ENCODE peak calls at places on chromosomes 13 and 19, in ten cellular contexts. R, P, M, F, A, T, Y, N, H and O are unnamed samples.

GRCh38 chr13:111577956-111578595 is 257.6 kb downstream of the TEX29 start:
- DNase-seq in R (no peak), P (no peak), M (no peak), F (no peak), A (no peak), T (no peak), Y (no peak), N (no peak), H (no peak), O (no peak)

GRCh38 chr19:43534811-43535761 is 2.1 kb downstream of the ZNF575 start:
- DNase-seq in R (no peak), P (peak), M (no peak), F (peak), A (peak), T (peak), Y (peak), N (peak), H (peak), O (peak)

GRCh38 chr13:96020155-96020575 is 33.0 kb downstream of the UGGT2 start:
- DNase-seq in R (no peak), P (no peak), M (peak), F (no peak), A (peak), T (no peak), Y (no peak), N (no peak), H (peak), O (peak)

GRCh38 chr19:32397736-32398135 is 7.8 kb upstream of the DPY19L3 start:
- DNase-seq in R (no peak), P (no peak), M (peak), F (no peak), A (peak), T (no peak), Y (no peak), N (no peak), H (peak), O (peak)

GRCh38 chr13:109402976-109403375 is 383.4 kb downstream of the IRS2 start:
- DNase-seq in R (no peak), P (no peak), M (no peak), F (no peak), A (no peak), T (no peak), Y (no peak), N (no peak), H (no peak), O (no peak)

GRCh38 chr13:33281951-33282595 is 3.5 kb downstream of the STARD13 start:
- DNase-seq in R (no peak), P (no peak), M (no peak), F (no peak), A (peak), T (no peak), Y (no peak), N (no peak), H (peak), O (no peak)

GRCh38 chr19:46380690-46381089 is 32.7 kb downstream of the CCDC8 start:
- DNase-seq in R (no peak), P (no peak), M (no peak), F (no peak), A (no peak), T (no peak), Y (no peak), N (no peak), H (no peak), O (no peak)

GRCh38 chr19:53140351-53140750 is 7.6 kb upstream of the ZNF415 start:
- DNase-seq in R (no peak), P (no peak), M (no peak), F (no peak), A (no peak), T (no peak), Y (no peak), N (no peak), H (no peak), O (no peak)

GRCh38 chr19:913080-913748 is at the start of gene R3HDM4:
- DNase-seq in R (peak), P (peak), M (no peak), F (peak), A (peak), T (peak), Y (peak), N (peak), H (peak), O (peak)

GRCh38 chr19:38564981-38565685 is 52.6 kb downstream of the MAP4K1 start:
- DNase-seq in R (no peak), P (no peak), M (no peak), F (no peak), A (peak), T (no peak), Y (peak), N (no peak), H (no peak), O (no peak)

GRCh38 chr13:103004790-103005307 is 61.4 kb downstream of the SLC10A2 start:
- DNase-seq in R (no peak), P (no peak), M (no peak), F (no peak), A (no peak), T (no peak), Y (no peak), N (no peak), H (no peak), O (no peak)

GRCh38 chr19:46202872-46203860 is 26.4 kb upstream of the IGFL1 start:
- DNase-seq in R (no peak), P (no peak), M (no peak), F (no peak), A (no peak), T (no peak), Y (no peak), N (no peak), H (no peak), O (no peak)

GRCh38 chr13:30880756-30881155 is 25.3 kb upstream of the MEDAG start:
- DNase-seq in R (no peak), P (no peak), M (peak), F (no peak), A (peak), T (no peak), Y (no peak), N (no peak), H (peak), O (peak)

GRCh38 chr19:50050406-50051223 is 24.8 kb downstream of the ZNF473 start:
- DNase-seq in R (peak), P (peak), M (peak), F (peak), A (peak), T (peak), Y (peak), N (no peak), H (peak), O (peak)

GRCh38 chr13:31476266-31476665 is 263.1 kb upstream of the RXFP2 start:
- DNase-seq in R (no peak), P (no peak), M (peak), F (no peak), A (peak), T (no peak), Y (no peak), N (no peak), H (peak), O (peak)

GRCh38 chr19:38557205-38557799 is 60.5 kb downstream of the MAP4K1 start:
- DNase-seq in R (no peak), P (no peak), M (no peak), F (no peak), A (no peak), T (no peak), Y (no peak), N (no peak), H (no peak), O (no peak)

GRCh38 chr19:15812059-15812722 is 3.3 kb downstream of the OR10H1 start:
- DNase-seq in R (peak), P (no peak), M (no peak), F (no peak), A (no peak), T (no peak), Y (no peak), N (no peak), H (no peak), O (no peak)

GRCh38 chr13:112588490-112589297 is 741 bp upstream of the TUBGCP3 start:
- DNase-seq in R (no peak), P (peak), M (no peak), F (no peak), A (no peak), T (no peak), Y (no peak), N (no peak), H (no peak), O (no peak)

GRCh38 chr13:97140611-97141010 is 81.5 kb upstream of the MBNL2 start:
- DNase-seq in R (no peak), P (no peak), M (no peak), F (no peak), A (no peak), T (no peak), Y (no peak), N (no peak), H (peak), O (peak)

GRCh38 chr19:30662211-30662861 is 290.2 kb downstream of the ZNF536 start:
- DNase-seq in R (no peak), P (peak), M (no peak), F (no peak), A (peak), T (no peak), Y (no peak), N (no peak), H (peak), O (no peak)

GRCh38 chr13:38947049-38947448 is 43.6 kb downstream of the STOML3 start:
- DNase-seq in R (no peak), P (no peak), M (no peak), F (no peak), A (no peak), T (no peak), Y (no peak), N (no peak), H (no peak), O (no peak)

GRCh38 chr19:55303477-55303876 is 19.7 kb downstream of the BRSK1 start:
- DNase-seq in R (no peak), P (no peak), M (no peak), F (no peak), A (no peak), T (no peak), Y (no peak), N (no peak), H (no peak), O (no peak)

GRCh38 chr13:94160875-94161274 is 318.6 kb downstream of the DCT start:
- DNase-seq in R (no peak), P (no peak), M (no peak), F (no peak), A (no peak), T (no peak), Y (no peak), N (no peak), H (no peak), O (no peak)

GRCh38 chr13:75645141-75645540 is 9.0 kb downstream of the LMO7 start:
- DNase-seq in R (no peak), P (no peak), M (no peak), F (no peak), A (no peak), T (no peak), Y (no peak), N (no peak), H (no peak), O (no peak)

GRCh38 chr13:101415358-101416174 is 742 bp downstream of the NALCN start:
- DNase-seq in R (no peak), P (peak), M (no peak), F (no peak), A (no peak), T (no peak), Y (no peak), N (peak), H (no peak), O (no peak)

GRCh38 chr19:35973487-35973886 is 21.5 kb upstream of the SDHAF1 start:
- DNase-seq in R (no peak), P (no peak), M (no peak), F (no peak), A (no peak), T (no peak), Y (no peak), N (no peak), H (no peak), O (no peak)

GRCh38 chr13:92175330-92175729 is 776.9 kb downstream of the GPC5 start:
- DNase-seq in R (no peak), P (no peak), M (no peak), F (no peak), A (peak), T (no peak), Y (no peak), N (no peak), H (peak), O (peak)

GRCh38 chr13:107067381-107067780 is 499.4 kb upstream of the ARGLU1 start:
- DNase-seq in R (no peak), P (no peak), M (no peak), F (no peak), A (no peak), T (no peak), Y (no peak), N (no peak), H (no peak), O (no peak)

GRCh38 chr19:20660473-20660872 is 898 bp downstream of the ZNF626 start:
- DNase-seq in R (no peak), P (no peak), M (no peak), F (no peak), A (no peak), T (no peak), Y (no peak), N (no peak), H (no peak), O (no peak)

GRCh38 chr13:30739646-30740642 is 4.6 kb downstream of the ALOX5AP start:
- DNase-seq in R (peak), P (no peak), M (no peak), F (no peak), A (peak), T (no peak), Y (no peak), N (no peak), H (peak), O (peak)

GRCh38 chr13:101398191-101398590 is 18.1 kb downstream of the NALCN start:
- DNase-seq in R (no peak), P (no peak), M (no peak), F (no peak), A (peak), T (no peak), Y (no peak), N (no peak), H (peak), O (no peak)

GRCh38 chr13:39825886-39826285 is 170.4 kb downstream of the COG6 start:
- DNase-seq in R (no peak), P (no peak), M (no peak), F (no peak), A (no peak), T (no peak), Y (no peak), N (no peak), H (no peak), O (no peak)

GRCh38 chr13:21402586-21403307 is 56.4 kb downstream of the ZDHHC20 start:
- DNase-seq in R (no peak), P (no peak), M (no peak), F (no peak), A (peak), T (no peak), Y (no peak), N (no peak), H (peak), O (peak)

GRCh38 chr13:113741101-113741731 is 17.8 kb upstream of the TMEM255B start:
- DNase-seq in R (no peak), P (no peak), M (no peak), F (no peak), A (peak), T (no peak), Y (no peak), N (no peak), H (no peak), O (peak)

GRCh38 chr19:12838182-12838890 is at the start of gene MAST1:
- DNase-seq in R (no peak), P (peak), M (no peak), F (no peak), A (no peak), T (no peak), Y (no peak), N (peak), H (no peak), O (peak)
- TF ChIP-seq CTCF in R (no peak), P (no peak), M (peak), F (no peak), A (no peak), T (no peak), Y (no peak), N (peak), H (no peak), O (no peak)

GRCh38 chr19:17184381-17184841 is 30.7 kb upstream of the USE1 start:
- DNase-seq in R (peak), P (no peak), M (no peak), F (no peak), A (no peak), T (no peak), Y (peak), N (no peak), H (no peak), O (no peak)

GRCh38 chr19:17183858-17184271 is 31.3 kb upstream of the USE1 start:
- DNase-seq in R (no peak), P (no peak), M (no peak), F (no peak), A (no peak), T (no peak), Y (peak), N (no peak), H (no peak), O (no peak)

GRCh38 chr19:17180997-17181702 is 34.0 kb upstream of the USE1 start:
- DNase-seq in R (no peak), P (no peak), M (no peak), F (no peak), A (no peak), T (no peak), Y (no peak), N (no peak), H (no peak), O (no peak)

GRCh38 chr19:17185590-17185989 is 29.6 kb upstream of the USE1 start:
- DNase-seq in R (no peak), P (no peak), M (no peak), F (no peak), A (no peak), T (no peak), Y (no peak), N (no peak), H (no peak), O (no peak)

DNA sequence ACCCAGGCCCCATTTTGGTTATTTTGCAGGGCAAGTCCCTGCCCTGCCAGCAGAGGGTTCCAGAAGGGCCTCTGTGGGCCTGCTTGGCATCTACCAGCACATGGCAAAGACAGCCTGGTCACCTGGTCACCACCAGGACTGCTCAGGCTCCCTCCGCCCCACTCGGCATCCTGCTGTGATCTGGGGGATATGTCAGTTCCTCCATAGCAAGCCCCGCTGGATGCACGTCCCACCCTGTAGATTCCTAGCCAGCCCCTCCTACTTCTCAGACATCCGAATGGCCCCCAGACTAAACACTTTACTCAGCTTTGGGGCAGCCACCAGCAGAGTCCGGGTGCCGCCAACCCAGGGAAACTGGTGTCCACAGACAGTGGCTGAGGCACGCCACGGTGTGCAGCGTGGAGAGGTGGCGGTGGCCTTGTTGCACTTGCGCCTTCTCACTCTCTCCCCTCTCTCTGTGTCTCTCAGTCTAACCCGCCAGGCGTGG is 31.8 kb upstream of the USE1 start:
- DNase-seq in R (no peak), P (no peak), M (no peak), F (no peak), A (no peak), T (no peak), Y (peak), N (no peak), H (no peak), O (no peak)
- TF ChIP-seq CTCF in R (no peak), P (no peak), M (no peak), F (no peak), A (no peak), T (no peak), Y (no peak), N (no peak), H (no peak), O (no peak)

GRCh38 chr19:47630594-47630993 is 21.7 kb downstream of the BICRA start:
- DNase-seq in R (no peak), P (no peak), M (no peak), F (no peak), A (no peak), T (no peak), Y (no peak), N (no peak), H (no peak), O (no peak)
- TF ChIP-seq CTCF in R (no peak), P (no peak), M (no peak), F (no peak), A (no peak), T (no peak), Y (no peak), N (no peak), H (no peak), O (no peak)

GRCh38 chr13:43838909-43839308 is 40.6 kb downstream of the CCDC122 start:
- DNase-seq in R (no peak), P (no peak), M (peak), F (no peak), A (peak), T (no peak), Y (no peak), N (no peak), H (peak), O (peak)
- TF ChIP-seq CTCF in R (no peak), P (no peak), M (no peak), F (no peak), A (no peak), T (no peak), Y (no peak), N (no peak), H (no peak), O (no peak)

GRCh38 chr19:17503240-17503639 is 8.2 kb upstream of the PGLS start:
- DNase-seq in R (no peak), P (no peak), M (no peak), F (no peak), A (no peak), T (no peak), Y (no peak), N (no peak), H (no peak), O (peak)

GRCh38 chr19:17504456-17504855 is 7.0 kb upstream of the PGLS start:
- DNase-seq in R (no peak), P (no peak), M (no peak), F (no peak), A (no peak), T (no peak), Y (no peak), N (no peak), H (no peak), O (no peak)

GRCh38 chr19:17506745-17507144 is 4.7 kb upstream of the PGLS start:
- DNase-seq in R (no peak), P (no peak), M (no peak), F (no peak), A (no peak), T (no peak), Y (no peak), N (no peak), H (no peak), O (no peak)

GRCh38 chr19:17504030-17504429 is 7.4 kb upstream of the PGLS start:
- DNase-seq in R (no peak), P (no peak), M (no peak), F (no peak), A (no peak), T (no peak), Y (no peak), N (no peak), H (no peak), O (no peak)

GRCh38 chr19:17505218-17505617 is 6.2 kb upstream of the PGLS start:
- DNase-seq in R (no peak), P (no peak), M (no peak), F (no peak), A (no peak), T (no peak), Y (no peak), N (no peak), H (no peak), O (no peak)
- TF ChIP-seq CTCF in R (no peak), P (no peak), M (no peak), F (no peak), A (no peak), T (no peak), Y (no peak), N (no peak), H (no peak), O (no peak)